ENCODE peak calls at places on chromosomes 16 and 17, in seven cellular contexts. C is heart right ventricle, Y is tibial artery, L is colonic mucosa, Z is pancreas, A is IMR-90, S is neural progenitor cell. E is an unnamed sample. For H3K36me3, the result is how much of the 10 kb centered on the place peaks cover.

GRCh38 chr17:82124101-82124500 is 26.1 kb upstream of the FASN start:
- DNase-seq in L (no peak), A (no peak), Z (no peak), S (no peak), Y (no peak), C (no peak), E (no peak)

GRCh38 chr16:20806168-20807050 is at the start of the genes ERI2 and REXO5:
- DNase-seq in A (peak), C (peak), L (peak), Z (peak), Y (peak), S (peak), E (peak)

GRCh38 chr16:57908409-57908987 is 62.4 kb downstream of the CNGB1 start:
- DNase-seq in C (no peak), Z (no peak), S (no peak), L (no peak), A (no peak), Y (no peak), E (no peak)

GRCh38 chr16:89506791-89507191 is 1.4 kb upstream of the SPG7 start:
- DNase-seq in Y (no peak), A (no peak), Z (no peak), S (no peak), C (no peak), L (no peak), E (no peak)

GRCh38 chr17:66466933-66467367 is 164.5 kb downstream of the PRKCA start:
- DNase-seq in C (no peak), L (no peak), A (peak), S (no peak), Y (no peak), Z (no peak), E (peak)

GRCh38 chr16:23222929-23223328 is 40.4 kb downstream of the SCNN1G start:
- DNase-seq in A (no peak), L (no peak), Z (no peak), Y (no peak), S (no peak), C (no peak), E (no peak)

GRCh38 chr17:51833045-51833444 is 325.5 kb downstream of the CA10 start:
- DNase-seq in C (no peak), Z (no peak), L (no peak), A (no peak), Y (no peak), S (peak), E (no peak)

GRCh38 chr16:80612461-80613017 is 71.7 kb downstream of the DYNLRB2 start:
- DNase-seq in A (no peak), L (no peak), Y (no peak), Z (no peak), S (no peak), C (no peak), E (no peak)

GRCh38 chr17:10092595-10092994 is 105.8 kb downstream of the GAS7 start:
- DNase-seq in Z (no peak), A (no peak), C (no peak), S (no peak), Y (no peak), L (no peak), E (no peak)

GRCh38 chr17:27082775-27083154 is 211.1 kb upstream of the WSB1 start:
- DNase-seq in Y (no peak), L (no peak), A (no peak), S (no peak), C (no peak), Z (no peak), E (no peak)

GRCh38 chr16:252366-253337 is 18.0 kb downstream of the FAM234A start:
- DNase-seq in Z (no peak), C (no peak), L (peak), Y (no peak), A (no peak), S (no peak), E (no peak)

GRCh38 chr17:74770498-74771318 is 5.4 kb downstream of the NAT9 start:
- DNase-seq in A (peak), L (peak), Z (peak), S (peak), C (peak), Y (no peak), E (no peak)

GRCh38 chr17:7258731-7259554 is 3.3 kb downstream of the CLDN7 start:
- DNase-seq in C (no peak), L (peak), Z (no peak), A (peak), Y (no peak), S (no peak), E (no peak)

GRCh38 chr17:35766903-35767510 is 6.3 kb downstream of the C17orf50 start:
- DNase-seq in A (peak), L (no peak), Y (no peak), S (no peak), Z (no peak), C (peak), E (no peak)

GRCh38 chr16:84379008-84379730 is 10.8 kb downstream of the ATP2C2 start:
- DNase-seq in A (no peak), S (no peak), L (no peak), C (no peak), Y (no peak), Z (no peak), E (no peak)

GRCh38 chr17:81647640-81648012 is 8.7 kb downstream of the PDE6G start:
- DNase-seq in S (no peak), L (no peak), C (no peak), A (no peak), Z (no peak), Y (no peak), E (no peak)

GRCh38 chr17:4520881-4521600 is 22.4 kb downstream of the SPNS2 start:
- DNase-seq in A (peak), Y (no peak), Z (peak), S (no peak), C (no peak), L (no peak), E (no peak)

GRCh38 chr17:18896146-18896545 is 38.2 kb downstream of the PRPSAP2 start:
- DNase-seq in L (no peak), Z (no peak), Y (no peak), C (no peak), A (no peak), S (no peak), E (no peak)

GRCh38 chr17:4008082-4008435 is 43.8 kb upstream of the ATP2A3 start:
- DNase-seq in A (peak), Y (no peak), C (no peak), L (no peak), Z (no peak), S (no peak), E (no peak)

GRCh38 chr17:73902416-73903181 is 258.4 kb upstream of the SDK2 start:
- DNase-seq in S (peak), A (no peak), Z (no peak), Y (peak), L (peak), C (no peak), E (no peak)

GRCh38 chr17:77492446-77493237 is 351.9 kb downstream of the SEC14L1 start:
- DNase-seq in L (no peak), Z (no peak), S (no peak), A (no peak), C (no peak), Y (no peak), E (no peak)

GRCh38 chr17:58447039-58447975 is 30.0 kb upstream of the RNF43 start:
- DNase-seq in A (peak), Z (peak), Y (no peak), L (peak), C (peak), S (peak), E (peak)

GRCh38 chr17:21042434-21043295 is at the start of gene USP22:
- DNase-seq in A (no peak), Z (no peak), Y (peak), L (peak), C (no peak), S (peak), E (no peak)

GRCh38 chr17:5510776-5511175 is 24.4 kb downstream of the MIS12 start:
- DNase-seq in S (no peak), Y (no peak), Z (no peak), C (no peak), A (no peak), L (no peak), E (no peak)

GRCh38 chr17:45381001-45381400 is 51.7 kb downstream of the ARHGAP27 start:
- DNase-seq in A (no peak), C (no peak), Y (no peak), L (no peak), S (no peak), Z (no peak), E (no peak)

GRCh38 chr16:2028620-2029220 is 2.0 kb downstream of the NHERF2 start:
- DNase-seq in Z (no peak), Y (no peak), L (no peak), S (no peak), A (no peak), C (no peak), E (no peak)

GRCh38 chr17:42740699-42741098 is 4.1 kb downstream of the EZH1 start:
- DNase-seq in A (no peak), C (no peak), L (no peak), Y (no peak), Z (no peak), S (no peak), E (no peak)

GRCh38 chr16:9226924-9227323 is 135.5 kb downstream of the HAPSTR1 start:
- DNase-seq in A (no peak), Z (no peak), S (no peak), C (no peak), Y (no peak), L (no peak), E (no peak)

GRCh38 chr16:76511203-76511602 is 234.0 kb downstream of the CNTNAP4 start:
- DNase-seq in L (no peak), C (no peak), S (no peak), Y (no peak), A (no peak), Z (no peak), E (no peak)

GRCh38 chr16:15770512-15770911 is 86.3 kb downstream of the MYH11 start:
- DNase-seq in A (peak), L (no peak), Z (no peak), Y (no peak), S (no peak), C (no peak), E (no peak)

GRCh38 chr17:72717276-72717675 is 375.2 kb downstream of the SLC39A11 start:
- DNase-seq in Y (no peak), L (no peak), Z (no peak), C (no peak), S (no peak), A (no peak), E (no peak)

GRCh38 chr17:22145605-22146178 is 453.4 kb downstream of the KCNJ18 start:
- DNase-seq in Z (no peak), A (no peak), S (no peak), C (no peak), Y (peak), L (no peak), E (no peak)

GRCh38 chr17:75041656-75042280 is 5.0 kb downstream of the ATP5PD start:
- DNase-seq in Y (no peak), A (no peak), C (no peak), Z (no peak), L (no peak), S (no peak), E (no peak)

GRCh38 chr16:85681255-85681654 is 7.5 kb downstream of the GINS2 start:
- DNase-seq in L (no peak), C (no peak), Y (no peak), S (no peak), A (no peak), Z (no peak), E (no peak)

GRCh38 chr16:83473926-83474660 is 333.7 kb upstream of the HSBP1 start:
- DNase-seq in S (no peak), A (no peak), Z (no peak), L (no peak), C (no peak), Y (no peak), E (no peak)

DNA sequence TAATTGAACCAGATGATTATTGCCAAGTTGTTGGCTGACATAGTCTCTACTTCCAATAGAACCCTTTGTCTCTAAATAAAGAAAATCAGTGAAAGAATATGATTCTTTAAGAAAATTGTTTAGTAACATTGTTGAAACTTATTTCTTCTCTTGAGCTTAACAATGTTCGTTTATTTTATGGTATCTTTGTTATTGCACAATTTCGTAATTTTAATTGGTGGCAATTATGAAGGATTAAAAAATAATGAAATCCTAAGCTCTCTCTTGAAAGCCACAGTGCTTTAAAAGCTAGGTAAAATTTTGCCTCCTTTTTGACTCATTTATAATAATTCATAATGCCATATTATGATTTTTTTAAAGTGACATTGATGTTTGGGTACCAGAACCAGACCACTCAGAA is 149.0 kb upstream of the RBL2 start:
- DNase-seq in A (no peak), S (no peak), C (no peak), Z (no peak), Y (no peak), L (no peak), E (no peak)
- H3K36me3 ChIP-seq in A (under half), S (under half), C (under half), Z (under half), Y (half or more), L (under half), E (under half)

DNA sequence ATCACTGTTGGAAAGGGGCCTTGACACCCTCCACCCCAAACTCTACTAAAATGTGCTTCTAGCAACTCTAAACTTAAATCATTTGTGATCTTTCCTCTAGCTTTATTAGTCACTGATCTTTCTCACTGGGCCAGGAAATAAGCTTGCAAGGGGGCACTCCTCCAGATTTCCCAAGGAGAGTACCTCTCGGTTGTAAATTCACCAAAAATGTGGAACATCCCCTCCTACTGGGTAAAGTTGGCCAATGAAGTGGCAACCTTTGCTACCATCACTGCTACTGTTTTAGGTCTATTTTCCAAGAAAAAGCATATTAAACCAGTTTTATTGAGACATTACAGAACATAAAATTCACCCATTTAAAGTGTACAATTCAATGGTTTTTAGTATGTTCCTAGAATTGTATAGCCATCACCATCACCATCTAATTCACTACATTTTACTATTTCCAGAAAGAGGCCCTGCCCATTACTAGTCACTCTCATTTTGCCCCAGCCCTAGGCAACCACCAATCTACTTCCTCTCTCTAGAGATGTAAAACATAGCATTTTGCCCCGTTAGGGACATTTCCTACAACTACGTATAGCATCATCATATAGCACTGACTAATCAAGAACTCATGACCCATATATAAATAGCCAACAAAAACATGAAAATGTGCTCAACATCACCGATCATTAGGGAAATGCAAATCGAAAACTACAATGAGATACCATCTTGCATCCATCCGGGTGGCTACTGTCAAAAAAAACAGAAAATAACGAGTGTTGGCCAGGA is 44.6 kb upstream of the ADCY9 start:
- DNase-seq in S (no peak), Z (no peak), Y (no peak), C (no peak), A (no peak), L (no peak), E (no peak)
- TF ChIP-seq CTCF in S (no peak), Z (no peak), Y (peak), C (no peak), A (no peak), L (no peak), E (no peak)

GRCh38 chr16:87465306-87465705 is 27.5 kb downstream of the ZCCHC14 start:
- DNase-seq in A (peak), C (peak), S (no peak), Z (peak), L (peak), Y (peak), E (peak)
- H3K4me3 ChIP-seq in A (no peak), C (no peak), S (no peak), Z (no peak), L (no peak), Y (peak), E (peak)

GRCh38 chr16:24972608-24973220 is 42.5 kb downstream of the ARHGAP17 start:
- DNase-seq in L (no peak), Y (no peak), S (no peak), A (no peak), C (no peak), Z (no peak), E (no peak)

GRCh38 chr16:24969071-24969470 is 46.1 kb downstream of the ARHGAP17 start:
- DNase-seq in S (no peak), Y (no peak), A (no peak), C (no peak), L (no peak), Z (no peak), E (no peak)

GRCh38 chr16:24973771-24974461 is 41.3 kb downstream of the ARHGAP17 start:
- DNase-seq in L (no peak), C (no peak), Z (no peak), S (no peak), Y (no peak), A (no peak), E (no peak)

GRCh38 chr16:24970708-24971107 is 44.5 kb downstream of the ARHGAP17 start:
- DNase-seq in S (no peak), A (no peak), C (no peak), Z (no peak), L (no peak), Y (no peak), E (no peak)

DNA sequence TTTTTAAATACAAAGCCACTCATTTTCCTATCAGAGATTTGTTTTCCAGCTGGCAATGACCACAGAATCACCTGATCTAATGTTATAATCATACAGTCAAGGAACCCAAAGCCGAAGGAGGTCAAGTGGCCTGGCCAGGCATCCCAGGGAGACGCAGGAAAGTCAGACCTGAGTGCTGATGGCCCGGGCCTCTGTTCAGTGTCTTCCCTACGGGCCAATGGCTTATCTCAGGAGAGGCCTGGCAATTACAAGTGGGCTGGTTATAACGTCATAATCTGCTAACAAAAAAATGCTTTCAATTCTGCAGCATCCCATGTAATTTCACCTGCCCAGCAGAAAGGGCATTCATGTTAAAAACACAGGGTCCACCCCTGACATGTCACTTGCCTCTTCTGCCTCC is 43.5 kb downstream of the ARHGAP17 start:
- DNase-seq in A (no peak), S (no peak), Z (no peak), Y (no peak), C (peak), L (no peak), E (no peak)
- H3K36me3 ChIP-seq in A (half or more), S (under half), Z (under half), Y (half or more), C (under half), L (under half), E (under half)

GRCh38 chr16:10565167-10565566 is 15.2 kb downstream of the EMP2 start:
- DNase-seq in Z (no peak), Y (no peak), C (peak), S (no peak), A (peak), L (no peak), E (no peak)

GRCh38 chr16:10562361-10562899 is 18.0 kb downstream of the EMP2 start:
- DNase-seq in S (no peak), Z (no peak), A (no peak), L (no peak), C (no peak), Y (no peak), E (no peak)

GRCh38 chr16:10569629-10570028 is 10.8 kb downstream of the EMP2 start:
- DNase-seq in S (no peak), L (no peak), Z (no peak), Y (no peak), C (no peak), A (peak), E (no peak)

GRCh38 chr16:10564591-10564990 is 15.8 kb downstream of the EMP2 start:
- DNase-seq in S (no peak), Y (no peak), Z (no peak), A (no peak), C (no peak), L (no peak), E (no peak)

GRCh38 chr16:10566613-10567012 is 13.8 kb downstream of the EMP2 start:
- DNase-seq in Z (no peak), A (no peak), L (no peak), Y (no peak), S (no peak), C (no peak), E (no peak)
- TF ChIP-seq CTCF in Z (no peak), A (no peak), L (no peak), Y (no peak), S (peak), C (no peak), E (no peak)